ENCODE peak calls at places on chromosomes 3 and 15, in ten cellular contexts. One of them, this sample, is unnamed.

GRCh38 chr3:161354554-161354953 is 16.8 kb downstream of the SPTSSB start:
- DNase-seq in NCI-H1436: no peak
- DNase-seq in Daoy: no peak
- DNase-seq in thyroid gland: no peak
- DNase-seq in GM19239: no peak
- DNase-seq in pancreas: no peak
- DNase-seq in EL: no peak
- DNase-seq in C1 segment of cervical spinal cord: no peak
- DNase-seq in cardiac muscle cell: no peak
- DNase-seq in T-cell: no peak
- DNase-seq in this sample: no peak

GRCh38 chr3:112333002-112333385 is at the start of gene CD200:
- DNase-seq in NCI-H1436: peak; percentile 70
- DNase-seq in GM19239: peak; percentile 13
- DNase-seq in Daoy: peak; percentile 60
- DNase-seq in cardiac muscle cell: peak; percentile 73
- DNase-seq in T-cell: peak; percentile 53
- DNase-seq in pancreas: no peak
- DNase-seq in C1 segment of cervical spinal cord: peak; percentile 50
- DNase-seq in thyroid gland: peak; percentile 82
- DNase-seq in EL: peak; percentile 43
- DNase-seq in this sample: peak; percentile 8

GRCh38 chr3:180934638-180935037 is 22.2 kb downstream of the FXR1 start:
- DNase-seq in NCI-H1436: no peak
- DNase-seq in T-cell: no peak
- DNase-seq in pancreas: no peak
- DNase-seq in C1 segment of cervical spinal cord: no peak
- DNase-seq in EL: peak; percentile 9
- DNase-seq in thyroid gland: no peak
- DNase-seq in cardiac muscle cell: no peak
- DNase-seq in GM19239: no peak
- DNase-seq in Daoy: no peak
- DNase-seq in this sample: no peak

GRCh38 chr15:75051711-75052110 is 28.3 kb downstream of the PPCDC start:
- DNase-seq in Daoy: no peak
- DNase-seq in NCI-H1436: no peak
- DNase-seq in EL: no peak
- DNase-seq in thyroid gland: no peak
- DNase-seq in cardiac muscle cell: no peak
- DNase-seq in GM19239: no peak
- DNase-seq in C1 segment of cervical spinal cord: no peak
- DNase-seq in T-cell: no peak
- DNase-seq in pancreas: no peak
- DNase-seq in this sample: no peak

GRCh38 chr15:41501961-41502786 is 8.5 kb downstream of the ITPKA start:
- DNase-seq in pancreas: no peak
- DNase-seq in cardiac muscle cell: peak; percentile 15
- DNase-seq in thyroid gland: no peak
- DNase-seq in C1 segment of cervical spinal cord: no peak
- DNase-seq in NCI-H1436: no peak
- DNase-seq in GM19239: no peak
- DNase-seq in EL: no peak
- DNase-seq in Daoy: no peak
- DNase-seq in T-cell: peak; percentile 36
- DNase-seq in this sample: no peak

GRCh38 chr3:82474711-82475110 is 713.3 kb upstream of the GBE1 start:
- DNase-seq in EL: no peak
- DNase-seq in NCI-H1436: no peak
- DNase-seq in thyroid gland: no peak
- DNase-seq in C1 segment of cervical spinal cord: no peak
- DNase-seq in cardiac muscle cell: no peak
- DNase-seq in pancreas: no peak
- DNase-seq in Daoy: no peak
- DNase-seq in GM19239: no peak
- DNase-seq in T-cell: no peak
- DNase-seq in this sample: no peak

GRCh38 chr3:52831500-52832301 is 1.2 kb upstream of the ITIH4 start:
- DNase-seq in T-cell: no peak
- DNase-seq in pancreas: peak; percentile 66
- DNase-seq in C1 segment of cervical spinal cord: no peak
- DNase-seq in cardiac muscle cell: no peak
- DNase-seq in GM19239: no peak
- DNase-seq in thyroid gland: peak; percentile 20
- DNase-seq in NCI-H1436: no peak
- DNase-seq in EL: peak; percentile 89
- DNase-seq in Daoy: peak; percentile 86
- DNase-seq in this sample: no peak

GRCh38 chr15:76155742-76156141 is 96.0 kb downstream of the TMEM266 start:
- DNase-seq in thyroid gland: no peak
- DNase-seq in pancreas: no peak
- DNase-seq in Daoy: no peak
- DNase-seq in cardiac muscle cell: no peak
- DNase-seq in NCI-H1436: no peak
- DNase-seq in T-cell: no peak
- DNase-seq in EL: peak; percentile 74
- DNase-seq in GM19239: no peak
- DNase-seq in C1 segment of cervical spinal cord: no peak
- DNase-seq in this sample: no peak

GRCh38 chr3:37447732-37448131 is 273.4 kb upstream of the LRRFIP2 start:
- DNase-seq in thyroid gland: no peak
- DNase-seq in GM19239: no peak
- DNase-seq in pancreas: no peak
- DNase-seq in T-cell: no peak
- DNase-seq in NCI-H1436: no peak
- DNase-seq in C1 segment of cervical spinal cord: no peak
- DNase-seq in EL: no peak
- DNase-seq in Daoy: no peak
- DNase-seq in cardiac muscle cell: no peak
- DNase-seq in this sample: no peak

GRCh38 chr3:12679468-12679867 is 15.6 kb upstream of the RAF1 start:
- DNase-seq in T-cell: no peak
- DNase-seq in cardiac muscle cell: no peak
- DNase-seq in EL: peak; percentile 99
- DNase-seq in thyroid gland: no peak
- DNase-seq in pancreas: no peak
- DNase-seq in Daoy: peak; percentile 29
- DNase-seq in C1 segment of cervical spinal cord: no peak
- DNase-seq in GM19239: no peak
- DNase-seq in NCI-H1436: no peak
- DNase-seq in this sample: no peak

GRCh38 chr3:153462550-153462949 is 300.5 kb downstream of the RAP2B start:
- DNase-seq in cardiac muscle cell: no peak
- DNase-seq in Daoy: no peak
- DNase-seq in thyroid gland: no peak
- DNase-seq in T-cell: no peak
- DNase-seq in EL: no peak
- DNase-seq in pancreas: no peak
- DNase-seq in GM19239: no peak
- DNase-seq in C1 segment of cervical spinal cord: no peak
- DNase-seq in NCI-H1436: no peak
- DNase-seq in this sample: no peak